ENCODE peak calls at places on chromosome 7, in eight cellular contexts. X is endothelial cell of umbilical vein, Y is neural progenitor cell, K is IMR-90, F is small intestine, L is GM12878, H is aorta, S is esophagus squamous epithelium. G is an unnamed sample.

GRCh38 chr7:29723599-29723998 is 82.7 kb upstream of the WIPF3 start:
- DNase-seq in X (peak; percentile 32), Y (no peak), K (peak; percentile 15), F (no peak), L (no peak), H (no peak), S (no peak), G (no peak)

GRCh38 chr7:29921404-29922010 is 68.1 kb downstream of the SCRN1 start:
- DNase-seq in X (peak; percentile 76), Y (peak; percentile 75), K (peak; percentile 57), F (peak; percentile 63), L (peak; percentile 11), H (no peak), S (no peak), G (peak; percentile 81)

GRCh38 chr7:102305414-102306268 is 19.0 kb downstream of the SH2B2 start:
- DNase-seq in X (no peak), Y (no peak), K (no peak), F (no peak), L (peak; percentile 93), H (no peak), S (no peak), G (no peak)

GRCh38 chr7:83161851-83162401 is 758 bp downstream of the PCLO start:
- DNase-seq in X (no peak), Y (peak; percentile 2), K (no peak), F (peak; percentile 11), L (no peak), H (no peak), S (no peak), G (peak; percentile 2)

GRCh38 chr7:15687645-15688025 is 1.2 kb upstream of the MEOX2 start:
- DNase-seq in X (peak; percentile 37), Y (peak; percentile 77), K (no peak), F (no peak), L (no peak), H (no peak), S (no peak), G (peak; percentile 11)

GRCh38 chr7:134857958-134858357 is 78.5 kb downstream of the CALD1 start:
- DNase-seq in X (no peak), Y (no peak), K (no peak), F (no peak), L (no peak), H (no peak), S (no peak), G (no peak)

GRCh38 chr7:135320277-135320676 is 86.6 kb downstream of the STRA8 start:
- DNase-seq in X (peak; percentile 97), Y (no peak), K (peak; percentile 86), F (peak; percentile 52), L (no peak), H (peak; percentile 82), S (no peak), G (peak; percentile 38)

GRCh38 chr7:30285067-30285530 is 702 bp downstream of the ZNRF2 start:
- DNase-seq in X (no peak), Y (peak; percentile 81), K (peak; percentile 8), F (peak; percentile 52), L (no peak), H (peak; percentile 63), S (no peak), G (peak; percentile 49)

GRCh38 chr7:7554021-7554432 is 12.7 kb upstream of the MIOS start:
- DNase-seq in X (no peak), Y (peak; percentile 65), K (no peak), F (no peak), L (no peak), H (no peak), S (no peak), G (peak; percentile 76)

GRCh38 chr7:50807026-50807730 is 24.5 kb upstream of the GRB10 start:
- DNase-seq in X (no peak), Y (no peak), K (no peak), F (no peak), L (no peak), H (no peak), S (no peak), G (no peak)

DNA sequence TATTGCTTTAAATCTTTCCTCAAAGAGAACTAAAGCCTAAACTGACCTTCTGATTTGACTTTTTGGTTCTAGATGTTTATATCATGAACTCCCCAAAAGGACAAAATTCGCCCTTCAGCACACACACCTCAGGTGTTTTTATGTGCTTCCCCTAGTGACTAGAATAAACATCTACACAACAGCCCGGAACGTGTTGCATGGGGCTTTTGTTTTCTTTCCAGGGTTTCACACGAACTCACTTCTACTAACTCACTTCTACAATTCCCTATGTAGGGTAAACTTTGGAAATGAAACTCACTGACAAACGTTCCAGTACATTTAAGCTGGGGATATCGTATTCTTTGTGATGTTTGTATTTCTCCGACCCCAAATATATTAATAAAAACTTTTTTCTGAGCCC is 1.4 kb downstream of the TRA2A start:
- DNase-seq in X (peak; percentile 48), Y (peak; percentile 51), K (peak; percentile 31), F (peak; percentile 42), L (no peak), H (no peak), S (no peak), G (peak; percentile 37)
- H3K4me1 ChIP-seq in X (peaks cover 42% of the 10 kb centered on the region), Y (peaks cover 27% of the 10 kb centered on the region), K (no peaks in the 10 kb centered on the region), F (peaks cover 12% of the 10 kb centered on the region), L (peaks cover 2% of the 10 kb centered on the region), H (no peaks in the 10 kb centered on the region), S (peaks cover 59% of the 10 kb centered on the region), G (peaks cover 38% of the 10 kb centered on the region)

GRCh38 chr7:36192050-36192824 is 39.2 kb downstream of the EEPD1 start:
- DNase-seq in X (no peak), Y (no peak), K (peak; percentile 98), F (no peak), L (peak; percentile 11), H (peak; percentile 75), S (no peak), G (no peak)
- H3K27ac ChIP-seq in X (no peak overlapping the region), Y (no peak overlapping the region), K (peak overlapping the region; percentile 83), F (no peak overlapping the region), L (no peak overlapping the region), H (no peak overlapping the region), S (peak overlapping the region; percentile 34), G (no peak overlapping the region)

GRCh38 chr7:142808802-142809583 is 38.2 kb downstream of the PRSS2 start:
- DNase-seq in X (peak; percentile 52), Y (no peak), K (peak; percentile 7), F (peak; percentile 76), L (peak; percentile 96), H (peak; percentile 65), S (peak; percentile 59), G (no peak)
- H3K4me1 ChIP-seq in X (peaks cover 64% of the 10 kb centered on the region), Y (no peaks in the 10 kb centered on the region), K (no peaks in the 10 kb centered on the region), F (no peaks in the 10 kb centered on the region), L (peaks cover 57% of the 10 kb centered on the region), H (no peaks in the 10 kb centered on the region), S (peaks cover 4% of the 10 kb centered on the region), G (no peaks in the 10 kb centered on the region)

DNA sequence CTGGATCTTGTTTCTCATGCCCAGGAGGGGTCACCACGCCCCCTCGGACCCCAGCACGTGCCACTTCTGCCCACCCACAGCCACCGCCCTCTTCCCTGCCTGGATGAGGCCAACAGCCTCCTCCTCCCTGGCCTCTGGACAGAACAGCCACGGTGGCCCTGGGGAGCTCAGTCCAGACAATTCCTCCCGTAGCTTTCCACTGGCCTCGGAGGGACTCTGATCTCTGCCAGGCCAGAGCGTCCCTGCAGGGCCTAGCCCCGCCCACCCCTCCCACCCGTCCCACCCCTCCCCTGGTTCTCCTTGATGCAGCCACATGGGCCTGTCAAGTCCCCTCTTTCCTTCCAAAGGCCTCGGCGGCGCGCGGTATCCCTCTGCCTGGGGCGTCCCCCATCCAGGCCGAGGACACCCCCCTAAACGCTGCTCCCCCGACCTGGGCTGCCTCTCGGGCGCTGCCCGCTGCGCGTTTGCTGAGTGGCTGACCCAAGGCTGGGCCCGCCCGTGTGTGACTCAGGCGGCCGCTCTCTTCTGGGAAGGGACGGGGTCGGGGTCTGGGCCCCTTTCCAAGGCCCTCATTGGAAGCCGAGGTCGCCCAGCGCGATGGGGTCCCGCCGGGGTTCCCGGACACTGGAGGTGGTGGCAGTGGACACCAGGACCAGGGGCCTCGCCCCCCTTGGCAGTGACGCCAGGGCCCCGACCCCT is 557 bp downstream of the TMEM120A start:
- DNase-seq in X (peak; percentile 72), Y (peak; percentile 88), K (peak; percentile 38), F (peak; percentile 82), L (no peak), H (peak; percentile 87), S (no peak), G (peak; percentile 55)
- H3K27ac ChIP-seq in X (peak overlapping the region; percentile 40), Y (no peak overlapping the region), K (peak overlapping the region; percentile 64), F (peak overlapping the region; percentile 89), L (peak overlapping the region; percentile 39), H (peak overlapping the region; percentile 95), S (peak overlapping the region; percentile 91), G (peak overlapping the region; percentile 77)

DNA sequence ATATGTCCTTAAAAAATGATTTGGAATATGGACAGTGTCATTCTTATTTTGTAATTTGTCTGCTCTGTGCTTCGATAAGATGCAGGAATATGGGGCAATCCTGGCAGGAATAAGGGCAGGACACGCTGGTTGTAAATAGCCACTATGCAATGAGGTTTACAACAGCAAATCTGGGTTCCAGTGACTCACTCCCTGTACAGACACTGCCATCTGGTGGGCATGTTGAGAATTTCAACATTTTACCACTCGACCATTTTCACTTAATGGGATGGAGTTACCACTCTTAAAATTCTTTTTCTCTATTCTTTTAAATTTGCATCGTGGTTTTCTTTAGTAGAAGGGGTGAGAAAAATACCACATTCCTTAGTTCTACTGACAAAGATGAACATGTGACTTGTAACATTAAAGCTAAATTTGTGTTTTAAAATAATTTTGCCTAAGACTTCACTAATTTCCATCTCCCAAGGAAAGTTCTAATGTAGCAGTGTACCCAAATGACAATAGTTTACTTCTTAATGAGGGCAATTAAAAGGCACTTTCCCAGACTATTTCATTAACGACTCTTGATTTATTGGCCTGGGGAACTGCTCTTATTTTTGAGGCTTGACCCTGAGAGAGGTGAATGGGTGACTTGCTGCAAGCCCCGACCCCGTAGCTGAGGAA is 173.5 kb upstream of the IMMP2L start:
- DNase-seq in X (peak; percentile 75), Y (peak; percentile 76), K (peak; percentile 77), F (peak; percentile 78), L (no peak), H (no peak), S (no peak), G (peak; percentile 81)
- H3K4me1 ChIP-seq in X (peaks cover 10% of the 10 kb centered on the region), Y (no peaks in the 10 kb centered on the region), K (peaks cover 2% of the 10 kb centered on the region), F (no peaks in the 10 kb centered on the region), L (no peaks in the 10 kb centered on the region), H (peaks cover 1% of the 10 kb centered on the region), S (peaks cover 8% of the 10 kb centered on the region), G (no peaks in the 10 kb centered on the region)

G was measured in A673.